ENCODE peak calls at places on chromosomes 3 and 15, in seven cellular contexts. C is SK-N-SH; E is fibroblast of pulmonary artery; G is stimulated activated CD8-positive, alpha-beta memory T cell treated with anti-CD3 and anti-CD28 coated beads, Interleukin-15, amount 100 ng/mL, for 24 hours; J is A172; X is effector CD4-positive, alpha-beta T cell; V is hypothalamus. P is an unnamed sample.

GRCh38 chr3:37115451-37115850 is 58.9 kb downstream of the LRRFIP2 start:
- DNase-seq in C (no peak), E (peak), G (no peak), J (no peak), X (no peak), V (no peak), P (no peak)

GRCh38 chr3:127781411-127782001 is 40.8 kb downstream of the MGLL start:
- DNase-seq in C (peak), E (peak), G (no peak), J (no peak), X (no peak), V (no peak), P (no peak)

GRCh38 chr15:63599401-63600000 is 2.3 kb downstream of the FBXL22 start:
- DNase-seq in C (peak), E (peak), G (no peak), J (no peak), X (peak), V (peak), P (no peak)

GRCh38 chr3:38107911-38108648 is 28.8 kb downstream of the ACAA1 start:
- DNase-seq in C (no peak), E (no peak), G (no peak), J (no peak), X (no peak), V (no peak), P (no peak)

GRCh38 chr3:183775781-183776180 is 49.6 kb downstream of the MAP6D1 start:
- DNase-seq in C (no peak), E (no peak), G (no peak), J (no peak), X (no peak), V (peak), P (no peak)

GRCh38 chr3:158792709-158793108 is 9.1 kb upstream of the MFSD1 start:
- DNase-seq in C (no peak), E (peak), G (no peak), J (peak), X (no peak), V (no peak), P (no peak)

GRCh38 chr3:155386817-155387403 is 93.4 kb upstream of the STRIT1 start:
- DNase-seq in C (no peak), E (no peak), G (no peak), J (no peak), X (no peak), V (no peak), P (no peak)

GRCh38 chr15:88450125-88450798 is 16.9 kb downstream of the MRPL46 start:
- DNase-seq in C (peak), E (peak), G (peak), J (peak), X (peak), V (peak), P (peak)

GRCh38 chr3:195238626-195239118 is 32.3 kb downstream of the XXYLT1 start:
- DNase-seq in C (no peak), E (peak), G (no peak), J (no peak), X (no peak), V (no peak), P (peak)

GRCh38 chr15:74906193-74906449 is 530 bp downstream of the FAM219B start:
- DNase-seq in C (no peak), E (peak), G (no peak), J (peak), X (no peak), V (peak), P (no peak)

GRCh38 chr3:142315083-142315482 is 89.7 kb upstream of the GK5 start:
- DNase-seq in C (no peak), E (peak), G (no peak), J (peak), X (no peak), V (no peak), P (no peak)

GRCh38 chr3:123080864-123081562 is 14.2 kb downstream of the PDIA5 start:
- DNase-seq in C (no peak), E (peak), G (no peak), J (no peak), X (no peak), V (no peak), P (no peak)

GRCh38 chr3:120506828-120507774 is 56.3 kb upstream of the FSTL1 start:
- DNase-seq in C (peak), E (peak), G (no peak), J (peak), X (no peak), V (no peak), P (no peak)

GRCh38 chr15:66775127-66776105 is 73.4 kb downstream of the SMAD6 start:
- DNase-seq in C (peak), E (no peak), G (no peak), J (peak), X (no peak), V (no peak), P (no peak)

GRCh38 chr3:130773371-130773770 is 26.7 kb upstream of the PIK3R4 start:
- DNase-seq in C (no peak), E (peak), G (no peak), J (no peak), X (no peak), V (no peak), P (no peak)

GRCh38 chr3:186849392-186849975 is 7.0 kb downstream of the ADIPOQ start:
- DNase-seq in C (peak), E (peak), G (no peak), J (peak), X (no peak), V (no peak), P (no peak)

GRCh38 chr3:16279010-16279409 is 14.0 kb downstream of the OXNAD1 start:
- DNase-seq in C (no peak), E (no peak), G (no peak), J (no peak), X (no peak), V (no peak), P (no peak)

GRCh38 chr15:65783872-65784271 is 8.2 kb downstream of the DENND4A start:
- DNase-seq in C (no peak), E (no peak), G (no peak), J (no peak), X (no peak), V (no peak), P (no peak)

GRCh38 chr3:58269356-58269755 is 31.8 kb downstream of the ABHD6 start:
- DNase-seq in C (no peak), E (no peak), G (no peak), J (no peak), X (no peak), V (no peak), P (no peak)

GRCh38 chr3:31405515-31405914 is 127.2 kb upstream of the STT3B start:
- DNase-seq in C (no peak), E (no peak), G (no peak), J (no peak), X (no peak), V (no peak), P (no peak)

P was measured in mesothelial cell of epicardium.